ENCODE peak calls at places on chromosomes 16 and 17, in four cellular contexts. One of them, this sample, is unnamed.

GRCh38 chr16:88374736-88375135 is 8.0 kb upstream of the ZNF469 start:
- DNase-seq in K562: no peak
- DNase-seq in GM12878: no peak
- DNase-seq in HepG2: no peak
- DNase-seq in this sample: no peak

GRCh38 chr17:37065486-37066321 is 117.0 kb downstream of the AATF start:
- DNase-seq in K562: peak
- DNase-seq in GM12878: no peak
- DNase-seq in HepG2: no peak
- DNase-seq in this sample: no peak

GRCh38 chr16:27275394-27275793 is 6.8 kb upstream of the NSMCE1 start:
- DNase-seq in K562: no peak
- DNase-seq in GM12878: no peak
- DNase-seq in HepG2: no peak
- DNase-seq in this sample: no peak

GRCh38 chr17:33012522-33013033 is 20.9 kb downstream of the SPACA3 start:
- DNase-seq in K562: peak
- DNase-seq in GM12878: no peak
- DNase-seq in HepG2: no peak
- DNase-seq in this sample: no peak

GRCh38 chr17:32909787-32910369 is 18.1 kb upstream of the TMEM98 start:
- DNase-seq in K562: peak
- DNase-seq in GM12878: peak
- DNase-seq in HepG2: peak
- DNase-seq in this sample: no peak

GRCh38 chr16:27475561-27475960 is 73.6 kb downstream of the IL21R start:
- DNase-seq in K562: no peak
- DNase-seq in GM12878: no peak
- DNase-seq in HepG2: no peak
- DNase-seq in this sample: no peak

GRCh38 chr17:59561042-59561441 is 4.4 kb upstream of the DHX40 start:
- DNase-seq in K562: peak
- DNase-seq in GM12878: no peak
- DNase-seq in HepG2: peak
- DNase-seq in this sample: no peak

GRCh38 chr17:28897769-28898259 is 281 bp upstream of the FLOT2 start:
- DNase-seq in K562: no peak
- DNase-seq in GM12878: no peak
- DNase-seq in HepG2: no peak
- DNase-seq in this sample: no peak

GRCh38 chr17:72631568-72631967 is 460.9 kb downstream of the SLC39A11 start:
- DNase-seq in K562: no peak
- DNase-seq in GM12878: no peak
- DNase-seq in HepG2: peak
- DNase-seq in this sample: no peak

GRCh38 chr17:45019177-45019711 is 32.2 kb downstream of the DCAKD start:
- DNase-seq in K562: peak
- DNase-seq in GM12878: no peak
- DNase-seq in HepG2: no peak
- DNase-seq in this sample: no peak

GRCh38 chr16:4371481-4372314 is at the start of gene VASN:
- DNase-seq in K562: peak
- DNase-seq in GM12878: no peak
- DNase-seq in HepG2: peak
- DNase-seq in this sample: no peak

GRCh38 chr16:57534881-57535658 is 1.3 kb downstream of the CCDC102A start:
- DNase-seq in K562: no peak
- DNase-seq in GM12878: no peak
- DNase-seq in HepG2: no peak
- DNase-seq in this sample: peak

GRCh38 chr17:30427611-30428010 is 48.9 kb downstream of the CPD start:
- DNase-seq in K562: no peak
- DNase-seq in GM12878: no peak
- DNase-seq in HepG2: no peak
- DNase-seq in this sample: no peak

GRCh38 chr17:73667184-73667959 is 23.1 kb upstream of the SDK2 start:
- DNase-seq in K562: no peak
- DNase-seq in GM12878: no peak
- DNase-seq in HepG2: no peak
- DNase-seq in this sample: no peak

GRCh38 chr17:12867726-12868125 is 78.4 kb downstream of the ARHGAP44 start:
- DNase-seq in K562: no peak
- DNase-seq in GM12878: no peak
- DNase-seq in HepG2: no peak
- DNase-seq in this sample: no peak

GRCh38 chr17:7825206-7825980 is 8.6 kb upstream of the KDM6B start:
- DNase-seq in K562: no peak
- DNase-seq in GM12878: no peak
- DNase-seq in HepG2: peak
- DNase-seq in this sample: no peak

GRCh38 chr16:51759329-51759728 is 608.3 kb upstream of the SALL1 start:
- DNase-seq in K562: no peak
- DNase-seq in GM12878: no peak
- DNase-seq in HepG2: no peak
- DNase-seq in this sample: no peak

GRCh38 chr17:34125921-34126320 is 129.2 kb upstream of the CCL2 start:
- DNase-seq in K562: no peak
- DNase-seq in GM12878: no peak
- DNase-seq in HepG2: no peak
- DNase-seq in this sample: no peak

GRCh38 chr17:45221081-45221996 is at the start of gene FMNL1:
- DNase-seq in K562: peak
- DNase-seq in GM12878: no peak
- DNase-seq in HepG2: no peak
- DNase-seq in this sample: no peak

GRCh38 chr16:68417711-68418301 is 30.5 kb downstream of the SMPD3 start:
- DNase-seq in K562: no peak
- DNase-seq in GM12878: peak
- DNase-seq in HepG2: no peak
- DNase-seq in this sample: no peak

GRCh38 chr16:50549561-50549915 is 1.3 kb downstream of the NKD1 start:
- DNase-seq in K562: no peak
- DNase-seq in GM12878: no peak
- DNase-seq in HepG2: no peak
- DNase-seq in this sample: no peak

GRCh38 chr16:50550035-50550434 is 1.8 kb downstream of the NKD1 start:
- DNase-seq in K562: no peak
- DNase-seq in GM12878: no peak
- DNase-seq in HepG2: no peak
- DNase-seq in this sample: no peak

GRCh38 chr16:50547340-50547865 is 793 bp upstream of the NKD1 start:
- DNase-seq in K562: peak
- DNase-seq in GM12878: peak
- DNase-seq in HepG2: peak
- DNase-seq in this sample: no peak

GRCh38 chr16:50548659-50549560 is 714 bp downstream of the NKD1 start:
- DNase-seq in K562: no peak
- DNase-seq in GM12878: no peak
- DNase-seq in HepG2: no peak
- DNase-seq in this sample: no peak

DNA sequence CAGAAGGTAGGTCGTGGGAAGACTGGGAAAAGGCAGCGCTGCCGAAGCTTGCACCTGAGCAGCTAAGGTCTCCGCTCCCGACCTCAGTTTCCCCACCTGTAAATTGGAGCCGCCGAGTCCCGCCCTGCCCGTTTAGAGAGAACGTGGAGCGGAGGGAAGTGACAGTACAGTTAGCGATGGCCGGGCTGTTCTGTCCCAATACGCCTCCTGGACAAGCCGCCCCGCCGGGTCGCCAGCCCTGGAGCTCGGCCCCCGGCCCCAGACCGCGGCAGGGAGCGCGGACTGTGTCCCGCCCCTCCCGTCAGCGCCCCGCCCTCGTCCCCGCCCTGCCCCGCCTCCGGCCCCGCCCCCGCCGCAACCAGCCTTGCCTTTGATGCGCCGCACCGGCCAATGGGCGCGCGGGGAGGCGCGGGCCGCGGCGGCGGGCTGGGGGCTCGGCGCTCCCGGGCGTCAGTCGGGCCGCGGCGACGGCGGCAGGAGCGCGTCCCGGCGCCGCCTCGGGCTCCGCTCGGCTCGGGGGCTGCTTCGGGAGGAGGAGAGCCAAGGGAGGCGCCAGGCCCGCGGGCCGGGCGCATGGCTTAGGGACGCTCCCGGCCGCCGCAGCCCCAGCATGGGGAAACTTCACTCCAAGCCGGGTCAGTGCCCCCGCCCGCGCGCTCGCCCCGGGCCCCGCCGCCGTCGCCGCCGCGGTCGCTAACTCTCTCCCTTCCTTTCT is at the start of gene NKD1:
- DNase-seq in K562: peak
- DNase-seq in GM12878: no peak
- DNase-seq in HepG2: peak
- DNase-seq in this sample: peak
- TF ChIP-seq ZNF274 in K562: no peak
- TF ChIP-seq ZNF274 in GM12878: no peak
- TF ChIP-seq ZNF274 in HepG2: no peak
- TF ChIP-seq ZNF274 in this sample: no peak

DNA sequence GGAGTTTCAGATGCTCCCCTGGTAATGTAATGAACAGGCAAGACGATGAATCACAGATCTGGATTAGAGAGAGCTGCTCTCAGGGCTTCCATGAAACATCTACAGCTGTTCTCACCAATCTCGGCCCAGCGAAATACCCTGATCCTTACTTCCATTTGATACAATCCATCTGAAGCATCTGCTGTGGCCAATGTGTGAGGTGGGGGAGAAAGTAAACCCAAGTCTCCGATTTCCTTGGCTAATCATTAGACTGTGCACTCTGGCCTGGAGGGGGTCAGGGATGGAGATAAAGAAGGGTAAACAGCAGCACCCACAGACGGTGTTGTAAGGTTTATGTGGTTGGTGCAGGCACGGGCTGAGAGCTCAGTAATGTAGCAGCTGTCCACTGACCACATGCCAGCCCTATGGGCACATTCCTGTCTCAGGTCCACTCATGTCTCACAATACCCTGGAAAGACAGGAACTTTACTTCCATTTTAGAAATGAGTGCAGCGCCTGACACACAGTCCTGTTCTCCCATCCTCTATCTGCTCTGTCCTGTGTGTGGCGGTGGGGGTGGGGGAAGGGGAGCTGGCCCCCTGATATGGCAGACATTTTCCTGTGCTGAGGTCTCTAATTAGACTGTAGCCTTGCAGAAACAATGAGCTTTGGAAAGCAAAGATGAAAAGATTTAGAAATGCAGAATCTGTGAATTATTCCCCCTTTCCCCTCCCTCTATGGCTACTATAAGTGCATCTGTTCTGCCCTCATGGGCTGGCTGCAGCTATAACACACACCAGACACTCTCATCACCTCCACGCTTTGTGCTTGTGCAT is 48.3 kb upstream of the ERN1 start:
- DNase-seq in K562: no peak
- DNase-seq in GM12878: no peak
- DNase-seq in HepG2: peak
- DNase-seq in this sample: no peak
- TF ChIP-seq USF2 in K562: no peak
- TF ChIP-seq USF2 in GM12878: no peak
- TF ChIP-seq USF2 in HepG2: no peak
- TF ChIP-seq USF2 in this sample: no peak

GRCh38 chr17:2214047-2214717 is 89.4 kb downstream of the SMG6 start:
- DNase-seq in K562: peak
- DNase-seq in GM12878: no peak
- DNase-seq in HepG2: no peak
- DNase-seq in this sample: no peak

GRCh38 chr17:2213291-2213960 is 90.2 kb downstream of the SMG6 start:
- DNase-seq in K562: no peak
- DNase-seq in GM12878: no peak
- DNase-seq in HepG2: no peak
- DNase-seq in this sample: no peak

GRCh38 chr17:2218426-2218825 is 85.2 kb downstream of the SMG6 start:
- DNase-seq in K562: no peak
- DNase-seq in GM12878: no peak
- DNase-seq in HepG2: no peak
- DNase-seq in this sample: no peak

GRCh38 chr17:2214887-2215615 is 88.5 kb downstream of the SMG6 start:
- DNase-seq in K562: no peak
- DNase-seq in GM12878: no peak
- DNase-seq in HepG2: no peak
- DNase-seq in this sample: no peak

DNA sequence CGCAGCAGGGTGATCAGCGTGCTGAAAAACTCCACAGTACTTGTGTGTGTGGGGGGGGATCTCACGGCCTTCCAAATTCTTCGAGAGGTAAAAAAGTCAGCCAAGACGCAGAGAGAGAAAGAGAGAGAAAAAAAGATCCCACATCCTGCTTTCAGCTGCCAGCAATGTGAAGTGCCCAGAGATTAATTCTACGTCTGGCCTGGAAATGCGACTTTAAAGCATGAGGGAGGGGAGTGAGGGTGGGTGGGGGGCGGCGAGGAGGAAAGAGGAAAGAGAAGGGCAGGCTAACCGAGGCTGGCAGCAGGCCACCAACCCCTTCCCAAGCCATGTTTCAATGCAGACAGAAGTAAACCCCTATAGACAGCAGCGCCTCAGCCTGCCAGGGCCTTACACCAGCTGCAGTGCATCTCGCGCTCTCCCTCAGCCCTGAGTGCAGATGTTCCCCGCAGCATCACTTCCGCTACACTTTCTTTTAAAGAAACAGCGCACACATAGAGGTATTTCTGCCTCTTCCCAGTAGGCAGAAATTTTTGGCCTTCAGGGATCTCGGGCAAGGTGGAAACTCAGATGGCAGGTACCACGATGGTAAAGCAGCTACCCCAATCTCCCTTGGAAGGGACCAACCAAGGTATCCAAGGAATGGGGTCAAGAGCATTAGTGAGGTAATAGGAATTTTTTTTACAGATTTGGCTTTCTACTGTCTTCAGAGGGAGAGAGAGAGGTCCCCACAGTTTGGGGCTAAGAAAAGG is 87.8 kb downstream of the SMG6 start:
- DNase-seq in K562: no peak
- DNase-seq in GM12878: no peak
- DNase-seq in HepG2: no peak
- DNase-seq in this sample: peak
- TF ChIP-seq ZNF274 in K562: no peak
- TF ChIP-seq ZNF274 in GM12878: no peak
- TF ChIP-seq ZNF274 in HepG2: no peak
- TF ChIP-seq ZNF274 in this sample: no peak

DNA sequence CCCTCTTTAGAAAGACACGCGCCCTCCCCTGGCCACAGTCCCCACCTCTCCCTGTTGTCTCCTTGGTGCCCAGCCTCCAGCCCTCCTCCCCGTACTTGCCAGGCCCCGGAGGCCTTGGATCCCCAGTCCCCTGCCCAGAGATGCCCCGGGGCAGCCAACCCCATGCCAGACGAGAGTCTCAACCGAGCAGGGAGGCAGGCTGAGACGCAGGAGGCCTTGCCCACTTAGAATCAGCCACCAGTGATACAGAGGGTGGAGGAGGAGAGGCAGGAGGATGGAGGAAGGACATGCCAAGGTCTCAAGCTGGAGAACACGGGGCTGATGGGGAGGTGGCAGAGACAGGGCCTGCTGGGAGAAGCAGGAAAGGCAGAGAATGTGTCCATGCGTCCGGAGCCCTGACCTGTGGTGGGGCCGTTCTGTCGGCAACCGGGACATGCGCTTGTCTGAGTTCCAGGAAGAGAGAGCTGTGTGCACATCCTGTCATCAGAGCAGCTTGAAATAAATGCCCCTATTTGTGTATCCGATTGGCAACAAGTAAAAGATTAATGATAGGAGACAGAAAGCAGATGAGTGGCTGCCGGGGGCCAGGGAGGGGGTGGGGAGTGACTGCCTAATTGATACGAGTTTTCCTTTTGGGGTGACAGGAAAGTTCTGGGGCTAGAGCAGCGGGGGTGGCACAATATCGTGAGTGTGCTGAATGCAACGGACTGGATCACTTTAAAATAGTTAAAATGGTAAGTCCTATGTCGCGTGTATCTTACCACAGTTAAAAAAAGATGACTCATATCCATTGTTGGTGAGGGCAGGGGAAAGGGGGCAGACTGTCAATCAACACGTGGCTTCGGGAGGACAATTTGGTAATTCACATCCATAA is 44.7 kb upstream of the MEAK7 start:
- DNase-seq in K562: no peak
- DNase-seq in GM12878: no peak
- DNase-seq in HepG2: no peak
- DNase-seq in this sample: no peak
- TF ChIP-seq USF2 in K562: no peak
- TF ChIP-seq USF2 in GM12878: no peak
- TF ChIP-seq USF2 in HepG2: no peak
- TF ChIP-seq USF2 in this sample: no peak

This sample was measured in H1.